ENCODE peak calls at places on chromosomes 4 and X, in nine cellular contexts. One of them, this sample, is unnamed.
A peak's percentile ranks its signal among the peaks of the same experiment; 100 is the strongest.

GRCh38 chrX:4243759-4244158 is 530.3 kb upstream of the PRKX start:
- DNase-seq in NCI-H2081: no peak
- DNase-seq in erythroblast: no peak
- DNase-seq in posterior vena cava: no peak
- DNase-seq in NCI-H774: no peak
- DNase-seq in dermis blood vessel endothelial cell: no peak
- DNase-seq in fibroblast of mammary gland: no peak
- DNase-seq in AG04450: no peak
- DNase-seq in mesenchymal stem cell: no peak
- DNase-seq in this sample: no peak

GRCh38 chr4:65190780-65191179 is 479.5 kb downstream of the EPHA5 start:
- DNase-seq in AG04450: no peak
- DNase-seq in NCI-H774: no peak
- DNase-seq in fibroblast of mammary gland: no peak
- DNase-seq in posterior vena cava: no peak
- DNase-seq in NCI-H2081: no peak
- DNase-seq in dermis blood vessel endothelial cell: no peak
- DNase-seq in mesenchymal stem cell: no peak
- DNase-seq in erythroblast: no peak
- DNase-seq in this sample: no peak

GRCh38 chrX:97898798-97899197 is 1015.1 kb downstream of the RPA4 start:
- DNase-seq in posterior vena cava: no peak
- DNase-seq in mesenchymal stem cell: no peak
- DNase-seq in NCI-H774: no peak
- DNase-seq in NCI-H2081: no peak
- DNase-seq in erythroblast: no peak
- DNase-seq in dermis blood vessel endothelial cell: no peak
- DNase-seq in AG04450: peak; percentile 13
- DNase-seq in fibroblast of mammary gland: peak; percentile 10
- DNase-seq in this sample: no peak

GRCh38 chr4:137572647-137573046 is 40.4 kb upstream of the PCDH18 start:
- DNase-seq in fibroblast of mammary gland: no peak
- DNase-seq in NCI-H2081: no peak
- DNase-seq in erythroblast: no peak
- DNase-seq in posterior vena cava: no peak
- DNase-seq in NCI-H774: no peak
- DNase-seq in AG04450: no peak
- DNase-seq in dermis blood vessel endothelial cell: no peak
- DNase-seq in mesenchymal stem cell: no peak
- DNase-seq in this sample: peak; percentile 1

GRCh38 chr4:169263791-169264392 is 6.9 kb downstream of the SH3RF1 start:
- DNase-seq in NCI-H2081: no peak
- DNase-seq in mesenchymal stem cell: no peak
- DNase-seq in fibroblast of mammary gland: no peak
- DNase-seq in AG04450: no peak
- DNase-seq in NCI-H774: no peak
- DNase-seq in dermis blood vessel endothelial cell: no peak
- DNase-seq in posterior vena cava: no peak
- DNase-seq in erythroblast: no peak
- DNase-seq in this sample: no peak

GRCh38 chr4:47473351-47473750 is 9.8 kb upstream of the COMMD8 start:
- DNase-seq in mesenchymal stem cell: no peak
- DNase-seq in NCI-H2081: no peak
- DNase-seq in erythroblast: no peak
- DNase-seq in AG04450: no peak
- DNase-seq in dermis blood vessel endothelial cell: no peak
- DNase-seq in fibroblast of mammary gland: no peak
- DNase-seq in NCI-H774: no peak
- DNase-seq in posterior vena cava: no peak
- DNase-seq in this sample: no peak

GRCh38 chrX:39984191-39984956 is 113.4 kb downstream of the BCOR start:
- DNase-seq in NCI-H2081: no peak
- DNase-seq in AG04450: peak; percentile 15
- DNase-seq in fibroblast of mammary gland: peak; percentile 49
- DNase-seq in erythroblast: peak; percentile 3
- DNase-seq in NCI-H774: no peak
- DNase-seq in posterior vena cava: peak; percentile 38
- DNase-seq in mesenchymal stem cell: no peak
- DNase-seq in dermis blood vessel endothelial cell: no peak
- DNase-seq in this sample: peak; percentile 21

GRCh38 chrX:152444338-152444737 is 6.8 kb downstream of the GABRA3 start:
- DNase-seq in posterior vena cava: no peak
- DNase-seq in erythroblast: no peak
- DNase-seq in dermis blood vessel endothelial cell: no peak
- DNase-seq in mesenchymal stem cell: no peak
- DNase-seq in NCI-H2081: no peak
- DNase-seq in fibroblast of mammary gland: no peak
- DNase-seq in AG04450: no peak
- DNase-seq in NCI-H774: no peak
- DNase-seq in this sample: no peak

GRCh38 chrX:14528629-14529287 is 578 bp upstream of the GLRA2 start:
- DNase-seq in posterior vena cava: peak; percentile 80
- DNase-seq in mesenchymal stem cell: peak; percentile 26
- DNase-seq in fibroblast of mammary gland: peak; percentile 57
- DNase-seq in NCI-H2081: peak; percentile 69
- DNase-seq in erythroblast: peak; percentile 58
- DNase-seq in AG04450: no peak
- DNase-seq in dermis blood vessel endothelial cell: peak; percentile 6
- DNase-seq in NCI-H774: peak; percentile 19
- DNase-seq in this sample: peak; percentile 0

GRCh38 chrX:107632291-107632690 is 4.0 kb downstream of the PRPS1 start:
- DNase-seq in NCI-H2081: no peak
- DNase-seq in AG04450: no peak
- DNase-seq in erythroblast: no peak
- DNase-seq in dermis blood vessel endothelial cell: no peak
- DNase-seq in posterior vena cava: no peak
- DNase-seq in mesenchymal stem cell: no peak
- DNase-seq in NCI-H774: no peak
- DNase-seq in fibroblast of mammary gland: no peak
- DNase-seq in this sample: no peak

GRCh38 chrX:3712080-3712869 is 1.2 kb downstream of the PRKX start:
- DNase-seq in mesenchymal stem cell: peak; percentile 35
- DNase-seq in AG04450: no peak
- DNase-seq in dermis blood vessel endothelial cell: peak; percentile 49
- DNase-seq in fibroblast of mammary gland: peak; percentile 40
- DNase-seq in NCI-H774: no peak
- DNase-seq in posterior vena cava: peak; percentile 79
- DNase-seq in NCI-H2081: no peak
- DNase-seq in erythroblast: peak; percentile 20
- DNase-seq in this sample: no peak

GRCh38 chr4:65071532-65071931 is 598.8 kb downstream of the EPHA5 start:
- DNase-seq in AG04450: no peak
- DNase-seq in NCI-H2081: no peak
- DNase-seq in posterior vena cava: no peak
- DNase-seq in erythroblast: no peak
- DNase-seq in fibroblast of mammary gland: peak; percentile 0
- DNase-seq in NCI-H774: no peak
- DNase-seq in dermis blood vessel endothelial cell: no peak
- DNase-seq in mesenchymal stem cell: no peak
- DNase-seq in this sample: no peak

GRCh38 chr4:108854781-108855180 is 91.9 kb upstream of the ETNPPL start:
- DNase-seq in mesenchymal stem cell: no peak
- DNase-seq in AG04450: no peak
- DNase-seq in NCI-H774: no peak
- DNase-seq in fibroblast of mammary gland: no peak
- DNase-seq in erythroblast: no peak
- DNase-seq in posterior vena cava: no peak
- DNase-seq in dermis blood vessel endothelial cell: no peak
- DNase-seq in NCI-H2081: no peak
- DNase-seq in this sample: no peak

GRCh38 chrX:132692066-132692465 is 203.2 kb upstream of the MBNL3 start:
- DNase-seq in posterior vena cava: no peak
- DNase-seq in fibroblast of mammary gland: peak; percentile 11
- DNase-seq in dermis blood vessel endothelial cell: no peak
- DNase-seq in erythroblast: no peak
- DNase-seq in mesenchymal stem cell: no peak
- DNase-seq in NCI-H2081: no peak
- DNase-seq in NCI-H774: no peak
- DNase-seq in AG04450: no peak
- DNase-seq in this sample: peak; percentile 5

GRCh38 chrX:33285550-33285949 is 74.2 kb upstream of the DMD start:
- DNase-seq in posterior vena cava: no peak
- DNase-seq in fibroblast of mammary gland: no peak
- DNase-seq in AG04450: no peak
- DNase-seq in mesenchymal stem cell: no peak
- DNase-seq in erythroblast: no peak
- DNase-seq in dermis blood vessel endothelial cell: no peak
- DNase-seq in NCI-H2081: no peak
- DNase-seq in NCI-H774: no peak
- DNase-seq in this sample: no peak

GRCh38 chrX:21479695-21480280 is 105.6 kb downstream of the CNKSR2 start:
- DNase-seq in fibroblast of mammary gland: peak; percentile 67
- DNase-seq in dermis blood vessel endothelial cell: peak; percentile 60
- DNase-seq in NCI-H2081: peak; percentile 57
- DNase-seq in NCI-H774: peak; percentile 4
- DNase-seq in AG04450: peak; percentile 11
- DNase-seq in posterior vena cava: peak; percentile 44
- DNase-seq in erythroblast: peak; percentile 43
- DNase-seq in mesenchymal stem cell: peak; percentile 55
- DNase-seq in this sample: peak; percentile 22

GRCh38 chr4:77600521-77601451 is 4.8 kb upstream of the CXCL13 start:
- DNase-seq in NCI-H774: peak; percentile 22
- DNase-seq in dermis blood vessel endothelial cell: peak; percentile 52
- DNase-seq in erythroblast: peak; percentile 33
- DNase-seq in AG04450: no peak
- DNase-seq in mesenchymal stem cell: peak; percentile 32
- DNase-seq in posterior vena cava: no peak
- DNase-seq in NCI-H2081: peak; percentile 14
- DNase-seq in fibroblast of mammary gland: peak; percentile 41
- DNase-seq in this sample: no peak

GRCh38 chr4:5943561-5943960 is 50.7 kb upstream of the CRMP1 start:
- DNase-seq in dermis blood vessel endothelial cell: no peak
- DNase-seq in mesenchymal stem cell: no peak
- DNase-seq in AG04450: no peak
- DNase-seq in erythroblast: no peak
- DNase-seq in posterior vena cava: no peak
- DNase-seq in fibroblast of mammary gland: no peak
- DNase-seq in NCI-H774: no peak
- DNase-seq in NCI-H2081: no peak
- DNase-seq in this sample: no peak

GRCh38 chr4:121077496-121077895 is 5.2 kb upstream of the NDNF start:
- DNase-seq in posterior vena cava: no peak
- DNase-seq in NCI-H774: no peak
- DNase-seq in dermis blood vessel endothelial cell: no peak
- DNase-seq in erythroblast: no peak
- DNase-seq in fibroblast of mammary gland: no peak
- DNase-seq in mesenchymal stem cell: no peak
- DNase-seq in NCI-H2081: no peak
- DNase-seq in AG04450: no peak
- DNase-seq in this sample: no peak

GRCh38 chr4:55903577-55903976 is 45.2 kb upstream of the CEP135 start:
- DNase-seq in NCI-H2081: no peak
- DNase-seq in AG04450: no peak
- DNase-seq in erythroblast: peak; percentile 18
- DNase-seq in fibroblast of mammary gland: no peak
- DNase-seq in dermis blood vessel endothelial cell: no peak
- DNase-seq in mesenchymal stem cell: peak; percentile 22
- DNase-seq in NCI-H774: no peak
- DNase-seq in posterior vena cava: no peak
- DNase-seq in this sample: no peak

GRCh38 chr4:47462799-47463234 is 685 bp downstream of the COMMD8 start:
- DNase-seq in dermis blood vessel endothelial cell: no peak
- DNase-seq in NCI-H2081: no peak
- DNase-seq in posterior vena cava: no peak
- DNase-seq in NCI-H774: no peak
- DNase-seq in AG04450: no peak
- DNase-seq in erythroblast: no peak
- DNase-seq in mesenchymal stem cell: no peak
- DNase-seq in fibroblast of mammary gland: peak; percentile 17
- DNase-seq in this sample: no peak

GRCh38 chr4:139286186-139286698 is 6.2 kb upstream of the MGARP start:
- DNase-seq in NCI-H2081: no peak
- DNase-seq in NCI-H774: no peak
- DNase-seq in mesenchymal stem cell: no peak
- DNase-seq in fibroblast of mammary gland: no peak
- DNase-seq in AG04450: no peak
- DNase-seq in dermis blood vessel endothelial cell: no peak
- DNase-seq in posterior vena cava: no peak
- DNase-seq in erythroblast: no peak
- DNase-seq in this sample: no peak

GRCh38 chrX:39065051-39065871 is 264.0 kb downstream of the MID1IP1 start:
- DNase-seq in dermis blood vessel endothelial cell: no peak
- DNase-seq in mesenchymal stem cell: no peak
- DNase-seq in AG04450: no peak
- DNase-seq in fibroblast of mammary gland: no peak
- DNase-seq in erythroblast: no peak
- DNase-seq in posterior vena cava: no peak
- DNase-seq in NCI-H774: peak; percentile 40
- DNase-seq in NCI-H2081: peak; percentile 91
- DNase-seq in this sample: no peak

GRCh38 chr4:170047774-170048354 is 21.7 kb upstream of the MFAP3L start:
- DNase-seq in dermis blood vessel endothelial cell: peak; percentile 79
- DNase-seq in fibroblast of mammary gland: peak; percentile 73
- DNase-seq in mesenchymal stem cell: peak; percentile 69
- DNase-seq in posterior vena cava: no peak
- DNase-seq in AG04450: peak; percentile 49
- DNase-seq in erythroblast: peak; percentile 89
- DNase-seq in NCI-H2081: peak; percentile 54
- DNase-seq in NCI-H774: peak; percentile 14
- DNase-seq in this sample: peak; percentile 27

GRCh38 chr4:23438764-23439163 is 451.1 kb downstream of the PPARGC1A start:
- DNase-seq in posterior vena cava: no peak
- DNase-seq in NCI-H2081: no peak
- DNase-seq in erythroblast: no peak
- DNase-seq in NCI-H774: no peak
- DNase-seq in AG04450: no peak
- DNase-seq in mesenchymal stem cell: no peak
- DNase-seq in fibroblast of mammary gland: peak; percentile 3
- DNase-seq in dermis blood vessel endothelial cell: no peak
- DNase-seq in this sample: peak; percentile 26

GRCh38 chrX:41329101-41329500 is 4.9 kb upstream of the DDX3X start:
- DNase-seq in AG04450: no peak
- DNase-seq in mesenchymal stem cell: no peak
- DNase-seq in NCI-H774: no peak
- DNase-seq in posterior vena cava: no peak
- DNase-seq in fibroblast of mammary gland: no peak
- DNase-seq in NCI-H2081: no peak
- DNase-seq in dermis blood vessel endothelial cell: no peak
- DNase-seq in erythroblast: no peak
- DNase-seq in this sample: no peak

GRCh38 chrX:41481264-41482109 is 34.3 kb downstream of the NYX start:
- DNase-seq in posterior vena cava: no peak
- DNase-seq in dermis blood vessel endothelial cell: peak; percentile 45
- DNase-seq in mesenchymal stem cell: no peak
- DNase-seq in erythroblast: peak; percentile 53
- DNase-seq in AG04450: no peak
- DNase-seq in NCI-H774: no peak
- DNase-seq in NCI-H2081: no peak
- DNase-seq in fibroblast of mammary gland: peak; percentile 18
- DNase-seq in this sample: peak; percentile 17

GRCh38 chr4:152485726-152486276 is 50.1 kb downstream of the FBXW7 start:
- DNase-seq in posterior vena cava: no peak
- DNase-seq in erythroblast: no peak
- DNase-seq in NCI-H774: no peak
- DNase-seq in AG04450: peak; percentile 42
- DNase-seq in fibroblast of mammary gland: peak; percentile 85
- DNase-seq in mesenchymal stem cell: peak; percentile 95
- DNase-seq in NCI-H2081: no peak
- DNase-seq in dermis blood vessel endothelial cell: no peak
- DNase-seq in this sample: peak; percentile 58

GRCh38 chrX:53093177-53093655 is 726 bp upstream of the KANTR start:
- DNase-seq in mesenchymal stem cell: peak; percentile 85
- DNase-seq in posterior vena cava: peak; percentile 94
- DNase-seq in erythroblast: peak; percentile 86
- DNase-seq in NCI-H2081: peak; percentile 88
- DNase-seq in AG04450: no peak
- DNase-seq in fibroblast of mammary gland: peak; percentile 78
- DNase-seq in NCI-H774: peak; percentile 55
- DNase-seq in dermis blood vessel endothelial cell: peak; percentile 86
- DNase-seq in this sample: peak; percentile 82

GRCh38 chrX:73270753-73271152 is 56.1 kb upstream of the NAP1L2 start:
- DNase-seq in AG04450: no peak
- DNase-seq in erythroblast: no peak
- DNase-seq in fibroblast of mammary gland: no peak
- DNase-seq in posterior vena cava: no peak
- DNase-seq in NCI-H2081: no peak
- DNase-seq in mesenchymal stem cell: no peak
- DNase-seq in NCI-H774: no peak
- DNase-seq in dermis blood vessel endothelial cell: no peak
- DNase-seq in this sample: no peak

GRCh38 chr4:101348367-101348827 is 1.1 kb upstream of the PPP3CA start:
- DNase-seq in posterior vena cava: no peak
- DNase-seq in AG04450: no peak
- DNase-seq in fibroblast of mammary gland: no peak
- DNase-seq in erythroblast: peak; percentile 69
- DNase-seq in mesenchymal stem cell: no peak
- DNase-seq in NCI-H774: no peak
- DNase-seq in NCI-H2081: no peak
- DNase-seq in dermis blood vessel endothelial cell: no peak
- DNase-seq in this sample: no peak

This sample was measured in Daoy.